ENCODE peak calls at places on chromosomes 4 and X, in ten cellular contexts. R is cardiac muscle cell, E is IMR-90, Y is HCT116, H is endothelial cell, N is HFFc6, Q is B cell, T is breast epithelium, O is epithelial cell of esophagus, S is sigmoid colon. Z is an unnamed sample.

GRCh38 chr4:154160925-154161324 is 330.7 kb downstream of the DCHS2 start:
- DNase-seq in T (no peak), E (no peak), Y (no peak), R (no peak), N (no peak), O (no peak), Q (no peak), S (no peak), H (no peak), Z (no peak)

GRCh38 chrX:19824603-19825002 is 62.8 kb downstream of the SH3KBP1 start:
- DNase-seq in H (no peak), E (peak), T (no peak), N (peak), Q (no peak), R (no peak), S (no peak), Y (no peak), O (no peak), Z (no peak)

GRCh38 chr4:71487324-71487677 is 148.5 kb downstream of the SLC4A4 start:
- DNase-seq in Q (no peak), E (no peak), N (no peak), O (no peak), H (no peak), Y (no peak), R (no peak), S (no peak), T (no peak), Z (no peak)

GRCh38 chrX:68504237-68504636 is 5.4 kb downstream of the YIPF6 start:
- DNase-seq in S (no peak), T (no peak), Q (no peak), Y (no peak), R (peak), E (peak), O (peak), H (no peak), N (peak), Z (peak)

GRCh38 chr4:99624141-99624719 is 33.4 kb downstream of the C4orf54 start:
- DNase-seq in Y (no peak), E (no peak), H (no peak), N (no peak), S (peak), R (no peak), Q (no peak), T (no peak), O (no peak), Z (no peak)

GRCh38 chrX:84865113-84865512 is 138.6 kb upstream of the APOOL start:
- DNase-seq in N (no peak), R (no peak), H (no peak), S (no peak), Q (no peak), O (peak), Y (no peak), E (no peak), T (no peak), Z (no peak)

GRCh38 chrX:102126863-102127262 is 1.4 kb downstream of the TCEAL2 start:
- DNase-seq in R (no peak), Q (no peak), T (no peak), S (no peak), Y (no peak), O (no peak), N (no peak), H (no peak), E (no peak), Z (no peak)

GRCh38 chr4:151558496-151559113 is 149.6 kb downstream of the FHIP1A start:
- DNase-seq in H (no peak), E (no peak), N (no peak), O (no peak), Y (no peak), T (no peak), Q (no peak), S (no peak), R (no peak), Z (no peak)

GRCh38 chr4:136768925-136769275 is 763.4 kb downstream of the PCDH18 start:
- DNase-seq in Q (no peak), T (no peak), E (no peak), N (no peak), R (no peak), O (peak), Y (no peak), S (no peak), H (no peak), Z (no peak)

GRCh38 chrX:154509455-154509854 is 6.6 kb downstream of the FAM3A start:
- DNase-seq in Q (no peak), R (no peak), H (no peak), S (no peak), T (no peak), N (no peak), Y (no peak), O (no peak), E (no peak), Z (no peak)

GRCh38 chr4:29704059-29704458 is 1016.1 kb upstream of the PCDH7 start:
- DNase-seq in N (no peak), E (no peak), T (no peak), O (no peak), H (no peak), Y (no peak), S (no peak), Q (no peak), R (no peak), Z (no peak)

GRCh38 chr4:114488301-114488982 is 110.2 kb upstream of the UGT8 start:
- DNase-seq in T (no peak), R (no peak), O (no peak), N (no peak), E (no peak), Q (no peak), H (no peak), S (no peak), Y (no peak), Z (no peak)

GRCh38 chr4:107202744-107203143 is 166.6 kb upstream of the DKK2 start:
- DNase-seq in O (no peak), S (no peak), E (no peak), R (peak), Q (no peak), Y (no peak), N (no peak), T (no peak), H (no peak), Z (no peak)

GRCh38 chr4:143381171-143382118 is 44.8 kb downstream of the GAB1 start:
- DNase-seq in Q (no peak), H (no peak), T (peak), R (peak), E (peak), O (peak), S (peak), N (peak), Y (no peak), Z (no peak)

GRCh38 chr4:96916731-96917130 is 1076.8 kb downstream of the PDHA2 start:
- DNase-seq in H (no peak), Y (no peak), O (no peak), N (no peak), E (no peak), R (no peak), S (no peak), T (no peak), Q (no peak), Z (no peak)

GRCh38 chrX:108426262-108426661 is 12.0 kb downstream of the COL4A6 start:
- DNase-seq in Q (no peak), T (no peak), H (no peak), N (no peak), Y (no peak), E (no peak), S (no peak), R (no peak), O (no peak), Z (no peak)

GRCh38 chrX:148498067-148498466 is 2.4 kb upstream of the AFF2 start:
- DNase-seq in Y (no peak), E (no peak), H (no peak), Q (no peak), T (no peak), O (no peak), R (no peak), N (no peak), S (no peak), Z (no peak)

GRCh38 chr4:3241905-3242304 is 7.1 kb upstream of the MSANTD1 start:
- DNase-seq in T (no peak), E (peak), R (peak), N (no peak), O (no peak), Q (no peak), Y (no peak), S (peak), H (no peak), Z (no peak)

GRCh38 chr4:147407261-147408045 is 73.4 kb upstream of the EDNRA start:
- DNase-seq in T (no peak), N (no peak), H (no peak), S (no peak), R (peak), Q (no peak), E (no peak), O (no peak), Y (peak), Z (no peak)

GRCh38 chrX:24204331-24204730 is 54.8 kb downstream of the ZFX start:
- DNase-seq in T (no peak), O (peak), R (peak), H (no peak), S (no peak), Q (no peak), Y (no peak), E (peak), N (peak), Z (no peak)

GRCh38 chrX:14564058-14564457 is 34.7 kb downstream of the GLRA2 start:
- DNase-seq in E (no peak), R (no peak), Q (no peak), Y (no peak), O (no peak), N (no peak), S (no peak), H (no peak), T (no peak), Z (no peak)

GRCh38 chrX:55919367-55920221 is 202.0 kb downstream of the RRAGB start:
- DNase-seq in Q (peak), E (no peak), S (no peak), Y (no peak), N (no peak), T (no peak), R (no peak), H (no peak), O (no peak), Z (peak)

GRCh38 chr4:1547863-1548637 is 136.1 kb downstream of the FAM53A start:
- DNase-seq in H (no peak), Y (no peak), T (no peak), O (no peak), R (peak), E (no peak), Q (no peak), N (no peak), S (no peak), Z (no peak)

GRCh38 chr4:55838356-55838755 is 15.1 kb upstream of the EXOC1 start:
- DNase-seq in T (no peak), E (peak), H (no peak), O (no peak), Y (no peak), N (no peak), S (no peak), Q (no peak), R (no peak), Z (no peak)

GRCh38 chrX:149949743-149950436 is 11.6 kb upstream of the EOLA2 start:
- DNase-seq in O (no peak), S (no peak), N (no peak), T (no peak), Q (no peak), Y (no peak), R (no peak), H (no peak), E (peak), Z (no peak)

GRCh38 chrX:128464091-128464490 is 411.9 kb upstream of the ACTRT1 start:
- DNase-seq in H (no peak), O (peak), N (no peak), R (no peak), S (no peak), E (no peak), Q (no peak), Y (no peak), T (no peak), Z (no peak)

GRCh38 chrX:22533898-22534297 is 261.2 kb downstream of the CBLL2 start:
- DNase-seq in O (no peak), N (no peak), S (no peak), T (no peak), H (no peak), R (no peak), Q (peak), E (no peak), Y (peak), Z (no peak)

GRCh38 chr4:182600093-182600492 is 317.1 kb downstream of the DCTD start:
- DNase-seq in S (no peak), N (peak), Q (no peak), Y (no peak), T (no peak), H (no peak), R (no peak), O (no peak), E (peak), Z (no peak)

GRCh38 chr4:186169942-186170802 is 21.2 kb upstream of the CYP4V2 start:
- DNase-seq in S (no peak), Y (no peak), E (no peak), T (no peak), N (no peak), O (no peak), R (no peak), Q (no peak), H (no peak), Z (no peak)
- TF ChIP-seq CTCF in S (no peak), Y (peak), E (no peak), T (no peak), N (no peak), O (no peak), R (no peak), Q (no peak), H (no peak), Z (no peak)

GRCh38 chr4:79241846-79242245 is 84.0 kb downstream of the NAA11 start:
- DNase-seq in O (peak), E (peak), H (no peak), R (peak), S (no peak), N (peak), Q (no peak), Y (peak), T (no peak), Z (no peak)
- TF ChIP-seq CTCF in O (no peak), E (no peak), H (no peak), R (peak), S (no peak), N (no peak), Q (no peak), Y (no peak), T (no peak), Z (no peak)

DNA sequence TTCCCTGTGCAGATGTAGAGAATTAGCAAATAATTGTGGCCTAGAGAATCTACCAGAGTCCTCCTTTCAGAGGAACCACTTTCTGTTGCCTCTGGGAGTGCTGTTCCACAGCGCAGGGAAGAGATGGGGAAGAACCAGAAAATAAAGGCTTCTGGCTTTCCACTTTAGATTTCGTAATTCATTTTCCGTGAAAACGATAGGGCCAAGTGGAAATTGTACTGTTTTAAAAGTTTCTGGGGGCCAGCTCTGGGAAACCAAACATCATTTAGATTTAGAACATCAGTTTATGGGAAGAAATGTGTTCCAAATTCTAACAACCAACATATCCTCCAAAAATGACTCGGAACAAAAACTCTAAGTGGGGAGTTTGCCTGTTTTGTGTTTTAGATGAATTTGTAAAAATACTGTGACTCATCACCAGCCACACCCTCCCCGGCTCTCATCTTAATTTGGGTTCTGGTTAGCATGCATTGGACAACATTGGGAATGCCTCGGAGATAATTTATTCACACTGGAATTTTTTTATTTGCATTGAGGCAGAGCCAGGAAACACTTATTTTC is 65.2 kb upstream of the LNX1 start:
- DNase-seq in H (no peak), E (peak), T (no peak), N (peak), S (peak), Q (no peak), O (no peak), R (peak), Y (no peak), Z (no peak)
- TF ChIP-seq CTCF in H (no peak), E (peak), T (peak), N (peak), S (peak), Q (no peak), O (peak), R (peak), Y (peak), Z (no peak)

GRCh38 chr4:94375364-94375763 is 32.7 kb upstream of the HPGDS start:
- DNase-seq in S (no peak), T (no peak), Q (no peak), N (no peak), O (no peak), R (no peak), Y (no peak), E (no peak), H (no peak), Z (no peak)
- TF ChIP-seq CTCF in S (no peak), T (no peak), Q (no peak), N (no peak), O (no peak), R (no peak), Y (no peak), E (no peak), H (no peak), Z (no peak)

GRCh38 chr4:8441499-8442091 is 1.0 kb downstream of the TRMT44 start:
- DNase-seq in E (no peak), S (no peak), N (no peak), Y (no peak), O (peak), Q (no peak), T (no peak), H (no peak), R (no peak), Z (no peak)
- TF ChIP-seq CTCF in E (no peak), S (no peak), N (no peak), Y (no peak), O (no peak), Q (no peak), T (no peak), H (no peak), R (no peak), Z (no peak)